ENCODE peak calls at places on chromosomes 5 and 9, in seven cellular contexts. N is activated T-cell treated with anti-CD3 and anti-CD28 coated beads, Interleukin-2, amount 50 U/mL, for 72 hours; R is stimulated activated CD8-positive, alpha-beta memory T cell treated with anti-CD3 and anti-CD28 coated beads, Interleukin-15, amount 100 ng/mL, for 4 hours; C is activated naive CD4-positive, alpha-beta T cell; E is nephron progenitor cell; J is neural progenitor cell; H is AG10803. V is an unnamed sample.

GRCh38 chr5:34789021-34789531 is 49.9 kb upstream of the TTC23L start:
- DNase-seq in J (no peak), C (no peak), R (no peak), H (peak), N (no peak), E (no peak), V (peak)

GRCh38 chr5:69275563-69275962 is 40.9 kb downstream of the CDK7 start:
- DNase-seq in R (no peak), C (no peak), E (no peak), N (no peak), J (no peak), H (no peak), V (no peak)

GRCh38 chr5:91162534-91163381 is 220.4 kb downstream of the ARRDC3 start:
- DNase-seq in H (peak), C (no peak), E (no peak), R (peak), J (no peak), N (peak), V (peak)

GRCh38 chr5:142770650-142771609 is 753 bp downstream of the ARHGAP26 start:
- DNase-seq in J (peak), H (peak), R (peak), C (peak), N (peak), E (peak), V (peak)

GRCh38 chr9:79577969-79578723 is 6.4 kb downstream of the TLE4 start:
- DNase-seq in C (no peak), E (no peak), H (no peak), N (no peak), R (no peak), J (no peak), V (no peak)

GRCh38 chr9:137150485-137151060 is 11.6 kb downstream of the GRIN1 start:
- DNase-seq in J (no peak), C (no peak), R (no peak), H (no peak), N (peak), E (no peak), V (peak)

GRCh38 chr5:78660401-78660800 is 11.8 kb upstream of the LHFPL2 start:
- DNase-seq in J (no peak), R (no peak), E (no peak), N (no peak), C (no peak), H (no peak), V (no peak)

GRCh38 chr9:131529597-131530545 is 1.2 kb downstream of the UCK1 start:
- DNase-seq in H (no peak), R (no peak), J (no peak), N (no peak), E (no peak), C (no peak), V (no peak)

GRCh38 chr5:3043600-3043999 is 292.1 kb upstream of the IRX2 start:
- DNase-seq in C (no peak), J (no peak), H (no peak), R (no peak), E (no peak), N (no peak), V (no peak)

GRCh38 chr5:168086736-168087135 is 204.7 kb upstream of the WWC1 start:
- DNase-seq in H (no peak), R (no peak), J (no peak), C (no peak), N (no peak), E (no peak), V (no peak)

GRCh38 chr9:81083062-81083461 is 606.3 kb downstream of the TLE1 start:
- DNase-seq in C (no peak), H (no peak), R (no peak), J (peak), N (no peak), E (peak), V (peak)

GRCh38 chr9:81377310-81377709 is 312.0 kb downstream of the TLE1 start:
- DNase-seq in N (no peak), R (no peak), H (no peak), E (no peak), C (no peak), J (no peak), V (no peak)

GRCh38 chr5:22070151-22070550 is 783.0 kb downstream of the CDH12 start:
- DNase-seq in H (no peak), E (no peak), C (no peak), J (no peak), R (no peak), N (no peak), V (no peak)

GRCh38 chr5:172133359-172134029 is 54.5 kb downstream of the STK10 start:
- DNase-seq in H (peak), N (peak), C (no peak), J (no peak), R (peak), E (no peak), V (peak)

GRCh38 chr5:41637424-41637823 is 127.0 kb upstream of the PLCXD3 start:
- DNase-seq in J (peak), R (no peak), H (no peak), N (no peak), E (no peak), C (no peak), V (no peak)

GRCh38 chr9:105066265-105066865 is 138.4 kb upstream of the ABCA1 start:
- DNase-seq in R (no peak), J (no peak), N (no peak), E (no peak), H (peak), C (no peak), V (no peak)

GRCh38 chr5:88826959-88827585 is 55.9 kb downstream of the MEF2C start:
- DNase-seq in J (no peak), N (peak), E (no peak), H (peak), C (no peak), R (no peak), V (peak)

GRCh38 chr5:149062371-149063016 is 368 bp downstream of the SH3TC2 start:
- DNase-seq in N (no peak), R (no peak), J (no peak), C (no peak), E (no peak), H (peak), V (peak)

GRCh38 chr9:32956606-32957005 is 44.8 kb downstream of the APTX start:
- DNase-seq in H (no peak), J (no peak), E (no peak), C (no peak), N (no peak), R (no peak), V (no peak)